ENCODE peak calls at places on chromosomes 2 and 18, in seven cellular contexts. One of them, this sample, is unnamed.

GRCh38 chr2:32946314-32947075 is at the start of gene LTBP1:
- DNase-seq in activated T-helper 1 cell treated with anti-CD3 and anti-CD28 coated beads, Interleukin-2, amount 50 U/mL, for 16 hours: no peak
- DNase-seq in skeletal muscle cell: no peak
- DNase-seq in stimulated activated naive CD4-positive, alpha-beta T cell: no peak
- DNase-seq in stimulated activated CD8-positive, alpha-beta memory T cell treated with anti-CD3 and anti-CD28 coated beads, Interleukin-2, amount 100 ng/mL, for 1 hour: no peak
- DNase-seq in CD8-positive, alpha-beta memory T cell: peak; percentile 62
- DNase-seq in iPS DF 19.7: no peak
- DNase-seq in this sample: peak; percentile 42

GRCh38 chr2:112767693-112768380 is 3.4 kb upstream of the CKAP2L start:
- DNase-seq in activated T-helper 1 cell treated with anti-CD3 and anti-CD28 coated beads, Interleukin-2, amount 50 U/mL, for 16 hours: no peak
- DNase-seq in skeletal muscle cell: no peak
- DNase-seq in stimulated activated naive CD4-positive, alpha-beta T cell: no peak
- DNase-seq in CD8-positive, alpha-beta memory T cell: no peak
- DNase-seq in stimulated activated CD8-positive, alpha-beta memory T cell treated with anti-CD3 and anti-CD28 coated beads, Interleukin-2, amount 100 ng/mL, for 1 hour: no peak
- DNase-seq in iPS DF 19.7: no peak
- DNase-seq in this sample: no peak

GRCh38 chr2:203612246-203612645 is 77.1 kb upstream of the RAPH1 start:
- DNase-seq in CD8-positive, alpha-beta memory T cell: no peak
- DNase-seq in skeletal muscle cell: no peak
- DNase-seq in stimulated activated CD8-positive, alpha-beta memory T cell treated with anti-CD3 and anti-CD28 coated beads, Interleukin-2, amount 100 ng/mL, for 1 hour: no peak
- DNase-seq in stimulated activated naive CD4-positive, alpha-beta T cell: no peak
- DNase-seq in activated T-helper 1 cell treated with anti-CD3 and anti-CD28 coated beads, Interleukin-2, amount 50 U/mL, for 16 hours: no peak
- DNase-seq in iPS DF 19.7: no peak
- DNase-seq in this sample: no peak

GRCh38 chr2:177036754-177037153 is 175.8 kb upstream of the HNRNPA3 start:
- DNase-seq in CD8-positive, alpha-beta memory T cell: no peak
- DNase-seq in skeletal muscle cell: no peak
- DNase-seq in stimulated activated CD8-positive, alpha-beta memory T cell treated with anti-CD3 and anti-CD28 coated beads, Interleukin-2, amount 100 ng/mL, for 1 hour: no peak
- DNase-seq in iPS DF 19.7: no peak
- DNase-seq in activated T-helper 1 cell treated with anti-CD3 and anti-CD28 coated beads, Interleukin-2, amount 50 U/mL, for 16 hours: no peak
- DNase-seq in stimulated activated naive CD4-positive, alpha-beta T cell: no peak
- DNase-seq in this sample: no peak

GRCh38 chr2:211766689-211767088 is 771.9 kb downstream of the ERBB4 start:
- DNase-seq in skeletal muscle cell: no peak
- DNase-seq in iPS DF 19.7: peak; percentile 77
- DNase-seq in CD8-positive, alpha-beta memory T cell: no peak
- DNase-seq in activated T-helper 1 cell treated with anti-CD3 and anti-CD28 coated beads, Interleukin-2, amount 50 U/mL, for 16 hours: no peak
- DNase-seq in stimulated activated naive CD4-positive, alpha-beta T cell: no peak
- DNase-seq in stimulated activated CD8-positive, alpha-beta memory T cell treated with anti-CD3 and anti-CD28 coated beads, Interleukin-2, amount 100 ng/mL, for 1 hour: no peak
- DNase-seq in this sample: no peak

GRCh38 chr2:145692971-145693478 is 1173.1 kb upstream of the ZEB2 start:
- DNase-seq in skeletal muscle cell: peak; percentile 93
- DNase-seq in iPS DF 19.7: no peak
- DNase-seq in CD8-positive, alpha-beta memory T cell: no peak
- DNase-seq in activated T-helper 1 cell treated with anti-CD3 and anti-CD28 coated beads, Interleukin-2, amount 50 U/mL, for 16 hours: no peak
- DNase-seq in stimulated activated CD8-positive, alpha-beta memory T cell treated with anti-CD3 and anti-CD28 coated beads, Interleukin-2, amount 100 ng/mL, for 1 hour: no peak
- DNase-seq in stimulated activated naive CD4-positive, alpha-beta T cell: no peak
- DNase-seq in this sample: no peak

GRCh38 chr2:36338124-36338826 is 17.3 kb upstream of the CRIM1 start:
- DNase-seq in CD8-positive, alpha-beta memory T cell: no peak
- DNase-seq in activated T-helper 1 cell treated with anti-CD3 and anti-CD28 coated beads, Interleukin-2, amount 50 U/mL, for 16 hours: no peak
- DNase-seq in skeletal muscle cell: no peak
- DNase-seq in stimulated activated naive CD4-positive, alpha-beta T cell: no peak
- DNase-seq in iPS DF 19.7: no peak
- DNase-seq in stimulated activated CD8-positive, alpha-beta memory T cell treated with anti-CD3 and anti-CD28 coated beads, Interleukin-2, amount 100 ng/mL, for 1 hour: no peak
- DNase-seq in this sample: no peak

GRCh38 chr18:596288-596881 is 403 bp upstream of the CLUL1 start:
- DNase-seq in skeletal muscle cell: no peak
- DNase-seq in CD8-positive, alpha-beta memory T cell: no peak
- DNase-seq in stimulated activated CD8-positive, alpha-beta memory T cell treated with anti-CD3 and anti-CD28 coated beads, Interleukin-2, amount 100 ng/mL, for 1 hour: no peak
- DNase-seq in iPS DF 19.7: no peak
- DNase-seq in activated T-helper 1 cell treated with anti-CD3 and anti-CD28 coated beads, Interleukin-2, amount 50 U/mL, for 16 hours: peak; percentile 11
- DNase-seq in stimulated activated naive CD4-positive, alpha-beta T cell: no peak
- DNase-seq in this sample: no peak

GRCh38 chr2:608297-608696 is 68.9 kb downstream of the TMEM18 start:
- DNase-seq in iPS DF 19.7: no peak
- DNase-seq in activated T-helper 1 cell treated with anti-CD3 and anti-CD28 coated beads, Interleukin-2, amount 50 U/mL, for 16 hours: no peak
- DNase-seq in stimulated activated naive CD4-positive, alpha-beta T cell: no peak
- DNase-seq in skeletal muscle cell: no peak
- DNase-seq in CD8-positive, alpha-beta memory T cell: no peak
- DNase-seq in stimulated activated CD8-positive, alpha-beta memory T cell treated with anti-CD3 and anti-CD28 coated beads, Interleukin-2, amount 100 ng/mL, for 1 hour: no peak
- DNase-seq in this sample: no peak

GRCh38 chr2:113185643-113186315 is 12.0 kb downstream of the PSD4 start:
- DNase-seq in activated T-helper 1 cell treated with anti-CD3 and anti-CD28 coated beads, Interleukin-2, amount 50 U/mL, for 16 hours: no peak
- DNase-seq in stimulated activated CD8-positive, alpha-beta memory T cell treated with anti-CD3 and anti-CD28 coated beads, Interleukin-2, amount 100 ng/mL, for 1 hour: no peak
- DNase-seq in stimulated activated naive CD4-positive, alpha-beta T cell: no peak
- DNase-seq in CD8-positive, alpha-beta memory T cell: no peak
- DNase-seq in iPS DF 19.7: no peak
- DNase-seq in skeletal muscle cell: no peak
- DNase-seq in this sample: no peak

GRCh38 chr2:71706836-71707235 is 253.5 kb downstream of the DYSF start:
- DNase-seq in skeletal muscle cell: no peak
- DNase-seq in CD8-positive, alpha-beta memory T cell: no peak
- DNase-seq in stimulated activated naive CD4-positive, alpha-beta T cell: no peak
- DNase-seq in activated T-helper 1 cell treated with anti-CD3 and anti-CD28 coated beads, Interleukin-2, amount 50 U/mL, for 16 hours: no peak
- DNase-seq in stimulated activated CD8-positive, alpha-beta memory T cell treated with anti-CD3 and anti-CD28 coated beads, Interleukin-2, amount 100 ng/mL, for 1 hour: no peak
- DNase-seq in iPS DF 19.7: no peak
- DNase-seq in this sample: no peak

GRCh38 chr2:188582206-188582605 is 290.5 kb downstream of the GULP1 start:
- DNase-seq in skeletal muscle cell: no peak
- DNase-seq in CD8-positive, alpha-beta memory T cell: no peak
- DNase-seq in stimulated activated CD8-positive, alpha-beta memory T cell treated with anti-CD3 and anti-CD28 coated beads, Interleukin-2, amount 100 ng/mL, for 1 hour: no peak
- DNase-seq in activated T-helper 1 cell treated with anti-CD3 and anti-CD28 coated beads, Interleukin-2, amount 50 U/mL, for 16 hours: no peak
- DNase-seq in stimulated activated naive CD4-positive, alpha-beta T cell: no peak
- DNase-seq in iPS DF 19.7: no peak
- DNase-seq in this sample: no peak

GRCh38 chr2:112577756-112578155 is 6.7 kb upstream of the CHCHD5 start:
- DNase-seq in stimulated activated naive CD4-positive, alpha-beta T cell: no peak
- DNase-seq in iPS DF 19.7: no peak
- DNase-seq in skeletal muscle cell: no peak
- DNase-seq in stimulated activated CD8-positive, alpha-beta memory T cell treated with anti-CD3 and anti-CD28 coated beads, Interleukin-2, amount 100 ng/mL, for 1 hour: no peak
- DNase-seq in activated T-helper 1 cell treated with anti-CD3 and anti-CD28 coated beads, Interleukin-2, amount 50 U/mL, for 16 hours: no peak
- DNase-seq in CD8-positive, alpha-beta memory T cell: no peak
- DNase-seq in this sample: no peak

GRCh38 chr2:85353876-85354285 is 447 bp downstream of the RETSAT start:
- DNase-seq in stimulated activated naive CD4-positive, alpha-beta T cell: no peak
- DNase-seq in iPS DF 19.7: no peak
- DNase-seq in stimulated activated CD8-positive, alpha-beta memory T cell treated with anti-CD3 and anti-CD28 coated beads, Interleukin-2, amount 100 ng/mL, for 1 hour: no peak
- DNase-seq in activated T-helper 1 cell treated with anti-CD3 and anti-CD28 coated beads, Interleukin-2, amount 50 U/mL, for 16 hours: no peak
- DNase-seq in CD8-positive, alpha-beta memory T cell: no peak
- DNase-seq in skeletal muscle cell: no peak
- DNase-seq in this sample: no peak

This sample was measured in T follicular helper cell.